ENCODE peak calls at places on chromosomes 11 and 22, in nine cellular contexts. One of them, this sample, is unnamed.

GRCh38 chr11:95888439-95888838 is 35.5 kb downstream of the MTMR2 start:
- DNase-seq in ovary: no peak
- DNase-seq in midbrain: no peak
- DNase-seq in NCI-H1436: no peak
- DNase-seq in stimulated activated CD4-positive, alpha-beta T cell treated with anti-CD3 and anti-CD28 coated beads, Interleukin-4, amount 100 ng/mL, for 48 hours: no peak
- DNase-seq in left lung: no peak
- DNase-seq in activated naive CD4-positive, alpha-beta T cell: no peak
- DNase-seq in GM04503: no peak
- DNase-seq in cerebellar cortex: no peak
- DNase-seq in this sample: no peak

GRCh38 chr11:116211166-116211565 is 561.6 kb downstream of the BUD13 start:
- DNase-seq in ovary: no peak
- DNase-seq in midbrain: no peak
- DNase-seq in NCI-H1436: no peak
- DNase-seq in stimulated activated CD4-positive, alpha-beta T cell treated with anti-CD3 and anti-CD28 coated beads, Interleukin-4, amount 100 ng/mL, for 48 hours: no peak
- DNase-seq in left lung: no peak
- DNase-seq in activated naive CD4-positive, alpha-beta T cell: no peak
- DNase-seq in GM04503: no peak
- DNase-seq in cerebellar cortex: no peak
- DNase-seq in this sample: no peak

GRCh38 chr11:33689089-33689488 is 11.5 kb downstream of the C11orf91 start:
- DNase-seq in ovary: no peak
- DNase-seq in midbrain: no peak
- DNase-seq in NCI-H1436: no peak
- DNase-seq in stimulated activated CD4-positive, alpha-beta T cell treated with anti-CD3 and anti-CD28 coated beads, Interleukin-4, amount 100 ng/mL, for 48 hours: no peak
- DNase-seq in left lung: no peak
- DNase-seq in activated naive CD4-positive, alpha-beta T cell: no peak
- DNase-seq in GM04503: no peak
- DNase-seq in cerebellar cortex: no peak
- DNase-seq in this sample: no peak

GRCh38 chr11:110711448-110711775 is 825 bp downstream of the ARHGAP20 start:
- DNase-seq in ovary: no peak
- DNase-seq in midbrain: no peak
- DNase-seq in NCI-H1436: no peak
- DNase-seq in stimulated activated CD4-positive, alpha-beta T cell treated with anti-CD3 and anti-CD28 coated beads, Interleukin-4, amount 100 ng/mL, for 48 hours: no peak
- DNase-seq in left lung: no peak
- DNase-seq in activated naive CD4-positive, alpha-beta T cell: no peak
- DNase-seq in GM04503: no peak
- DNase-seq in cerebellar cortex: no peak
- DNase-seq in this sample: no peak

GRCh38 chr11:60972182-60973030 is 926 bp downstream of the CD6 start:
- DNase-seq in ovary: no peak
- DNase-seq in midbrain: no peak
- DNase-seq in NCI-H1436: no peak
- DNase-seq in stimulated activated CD4-positive, alpha-beta T cell treated with anti-CD3 and anti-CD28 coated beads, Interleukin-4, amount 100 ng/mL, for 48 hours: no peak
- DNase-seq in left lung: no peak
- DNase-seq in activated naive CD4-positive, alpha-beta T cell: no peak
- DNase-seq in GM04503: no peak
- DNase-seq in cerebellar cortex: no peak
- DNase-seq in this sample: no peak

GRCh38 chr22:47449508-47450270 is 687.2 kb downstream of the TBC1D22A start:
- DNase-seq in ovary: no peak
- DNase-seq in midbrain: no peak
- DNase-seq in NCI-H1436: no peak
- DNase-seq in stimulated activated CD4-positive, alpha-beta T cell treated with anti-CD3 and anti-CD28 coated beads, Interleukin-4, amount 100 ng/mL, for 48 hours: no peak
- DNase-seq in left lung: peak
- DNase-seq in activated naive CD4-positive, alpha-beta T cell: no peak
- DNase-seq in GM04503: no peak
- DNase-seq in cerebellar cortex: no peak
- DNase-seq in this sample: no peak

GRCh38 chr22:31102441-31103081 is 4.8 kb downstream of the SELENOM start:
- DNase-seq in ovary: peak
- DNase-seq in midbrain: no peak
- DNase-seq in NCI-H1436: no peak
- DNase-seq in stimulated activated CD4-positive, alpha-beta T cell treated with anti-CD3 and anti-CD28 coated beads, Interleukin-4, amount 100 ng/mL, for 48 hours: no peak
- DNase-seq in left lung: no peak
- DNase-seq in activated naive CD4-positive, alpha-beta T cell: no peak
- DNase-seq in GM04503: peak
- DNase-seq in cerebellar cortex: no peak
- DNase-seq in this sample: no peak

GRCh38 chr11:61792310-61793083 is at the start of the genes FEN1 and TMEM258:
- DNase-seq in ovary: peak
- DNase-seq in midbrain: peak
- DNase-seq in NCI-H1436: peak
- DNase-seq in stimulated activated CD4-positive, alpha-beta T cell treated with anti-CD3 and anti-CD28 coated beads, Interleukin-4, amount 100 ng/mL, for 48 hours: peak
- DNase-seq in left lung: peak
- DNase-seq in activated naive CD4-positive, alpha-beta T cell: peak
- DNase-seq in GM04503: peak
- DNase-seq in cerebellar cortex: peak
- DNase-seq in this sample: peak

GRCh38 chr11:8833568-8834275 is 77.3 kb upstream of the AKIP1 start:
- DNase-seq in ovary: no peak
- DNase-seq in midbrain: no peak
- DNase-seq in NCI-H1436: no peak
- DNase-seq in stimulated activated CD4-positive, alpha-beta T cell treated with anti-CD3 and anti-CD28 coated beads, Interleukin-4, amount 100 ng/mL, for 48 hours: no peak
- DNase-seq in left lung: no peak
- DNase-seq in activated naive CD4-positive, alpha-beta T cell: no peak
- DNase-seq in GM04503: no peak
- DNase-seq in cerebellar cortex: no peak
- DNase-seq in this sample: no peak

GRCh38 chr11:1012740-1013627 is 23.5 kb downstream of the MUC6 start:
- DNase-seq in ovary: no peak
- DNase-seq in midbrain: no peak
- DNase-seq in NCI-H1436: no peak
- DNase-seq in stimulated activated CD4-positive, alpha-beta T cell treated with anti-CD3 and anti-CD28 coated beads, Interleukin-4, amount 100 ng/mL, for 48 hours: no peak
- DNase-seq in left lung: no peak
- DNase-seq in activated naive CD4-positive, alpha-beta T cell: no peak
- DNase-seq in GM04503: no peak
- DNase-seq in cerebellar cortex: no peak
- DNase-seq in this sample: no peak

GRCh38 chr22:48531721-48532435 is 1295.8 kb downstream of the BRD1 start:
- DNase-seq in ovary: no peak
- DNase-seq in midbrain: peak
- DNase-seq in NCI-H1436: no peak
- DNase-seq in stimulated activated CD4-positive, alpha-beta T cell treated with anti-CD3 and anti-CD28 coated beads, Interleukin-4, amount 100 ng/mL, for 48 hours: no peak
- DNase-seq in left lung: peak
- DNase-seq in activated naive CD4-positive, alpha-beta T cell: no peak
- DNase-seq in GM04503: no peak
- DNase-seq in cerebellar cortex: no peak
- DNase-seq in this sample: no peak

GRCh38 chr11:63598556-63598955 is 15.7 kb downstream of the PLAAT3 start:
- DNase-seq in ovary: no peak
- DNase-seq in midbrain: no peak
- DNase-seq in NCI-H1436: no peak
- DNase-seq in stimulated activated CD4-positive, alpha-beta T cell treated with anti-CD3 and anti-CD28 coated beads, Interleukin-4, amount 100 ng/mL, for 48 hours: no peak
- DNase-seq in left lung: no peak
- DNase-seq in activated naive CD4-positive, alpha-beta T cell: no peak
- DNase-seq in GM04503: no peak
- DNase-seq in cerebellar cortex: no peak
- DNase-seq in this sample: no peak

GRCh38 chr22:24035296-24035695 is 24.2 kb downstream of the CABIN1 start:
- DNase-seq in ovary: no peak
- DNase-seq in midbrain: no peak
- DNase-seq in NCI-H1436: no peak
- DNase-seq in stimulated activated CD4-positive, alpha-beta T cell treated with anti-CD3 and anti-CD28 coated beads, Interleukin-4, amount 100 ng/mL, for 48 hours: no peak
- DNase-seq in left lung: no peak
- DNase-seq in activated naive CD4-positive, alpha-beta T cell: no peak
- DNase-seq in GM04503: no peak
- DNase-seq in cerebellar cortex: no peak
- DNase-seq in this sample: no peak

GRCh38 chr22:23302171-23303002 is 122.1 kb downstream of the BCR start:
- DNase-seq in ovary: peak
- DNase-seq in midbrain: no peak
- DNase-seq in NCI-H1436: no peak
- DNase-seq in stimulated activated CD4-positive, alpha-beta T cell treated with anti-CD3 and anti-CD28 coated beads, Interleukin-4, amount 100 ng/mL, for 48 hours: no peak
- DNase-seq in left lung: peak
- DNase-seq in activated naive CD4-positive, alpha-beta T cell: no peak
- DNase-seq in GM04503: no peak
- DNase-seq in cerebellar cortex: no peak
- DNase-seq in this sample: no peak

GRCh38 chr11:1893581-1894359 is 2.1 kb upstream of the PRR33 start:
- DNase-seq in ovary: no peak
- DNase-seq in midbrain: no peak
- DNase-seq in NCI-H1436: no peak
- DNase-seq in stimulated activated CD4-positive, alpha-beta T cell treated with anti-CD3 and anti-CD28 coated beads, Interleukin-4, amount 100 ng/mL, for 48 hours: no peak
- DNase-seq in left lung: peak
- DNase-seq in activated naive CD4-positive, alpha-beta T cell: no peak
- DNase-seq in GM04503: no peak
- DNase-seq in cerebellar cortex: no peak
- DNase-seq in this sample: no peak

GRCh38 chr22:24592846-24593809 is at the start of gene LRRC75B:
- DNase-seq in ovary: peak
- DNase-seq in midbrain: peak
- DNase-seq in NCI-H1436: no peak
- DNase-seq in stimulated activated CD4-positive, alpha-beta T cell treated with anti-CD3 and anti-CD28 coated beads, Interleukin-4, amount 100 ng/mL, for 48 hours: no peak
- DNase-seq in left lung: peak
- DNase-seq in activated naive CD4-positive, alpha-beta T cell: no peak
- DNase-seq in GM04503: peak
- DNase-seq in cerebellar cortex: peak
- DNase-seq in this sample: peak